ENCODE peak calls at places on chromosomes 11 and 22, in six cellular contexts. One of them, this sample, is unnamed.

GRCh38 chr22:43398246-43398645 is 13.6 kb upstream of the MPPED1 start:
- DNase-seq in AG04450: no peak
- DNase-seq in natural killer cell: no peak
- DNase-seq in heart left ventricle: no peak
- DNase-seq in H9: no peak
- DNase-seq in MM.1S: no peak
- DNase-seq in this sample: no peak

GRCh38 chr11:8913961-8914660 is 3.1 kb downstream of the AKIP1 start:
- DNase-seq in AG04450: no peak
- DNase-seq in natural killer cell: no peak
- DNase-seq in heart left ventricle: peak; percentile 40
- DNase-seq in H9: peak; percentile 61
- DNase-seq in MM.1S: peak; percentile 62
- DNase-seq in this sample: peak; percentile 22

GRCh38 chr11:78961938-78962701 is 387.5 kb upstream of the NARS2 start:
- DNase-seq in AG04450: peak; percentile 18
- DNase-seq in natural killer cell: no peak
- DNase-seq in heart left ventricle: no peak
- DNase-seq in H9: peak; percentile 91
- DNase-seq in MM.1S: no peak
- DNase-seq in this sample: no peak

GRCh38 chr11:47166368-47166767 is 10.3 kb downstream of the ARFGAP2 start:
- DNase-seq in AG04450: no peak
- DNase-seq in natural killer cell: no peak
- DNase-seq in heart left ventricle: no peak
- DNase-seq in H9: no peak
- DNase-seq in MM.1S: no peak
- DNase-seq in this sample: no peak

GRCh38 chr11:125346565-125347260 is 149.4 kb downstream of the FEZ1 start:
- DNase-seq in AG04450: no peak
- DNase-seq in natural killer cell: no peak
- DNase-seq in heart left ventricle: peak; percentile 22
- DNase-seq in H9: no peak
- DNase-seq in MM.1S: no peak
- DNase-seq in this sample: no peak

GRCh38 chr11:5604896-5605295 is 8.5 kb downstream of the TRIM6 start:
- DNase-seq in AG04450: no peak
- DNase-seq in natural killer cell: no peak
- DNase-seq in heart left ventricle: no peak
- DNase-seq in H9: no peak
- DNase-seq in MM.1S: no peak
- DNase-seq in this sample: no peak

GRCh38 chr22:40178417-40179409 is 988 bp downstream of the TNRC6B start:
- DNase-seq in AG04450: no peak
- DNase-seq in natural killer cell: peak; percentile 24
- DNase-seq in heart left ventricle: no peak
- DNase-seq in H9: peak; percentile 37
- DNase-seq in MM.1S: peak; percentile 62
- DNase-seq in this sample: no peak

GRCh38 chr11:27864046-27865025 is 164.1 kb upstream of the BDNF start:
- DNase-seq in AG04450: no peak
- DNase-seq in natural killer cell: no peak
- DNase-seq in heart left ventricle: no peak
- DNase-seq in H9: no peak
- DNase-seq in MM.1S: no peak
- DNase-seq in this sample: no peak

GRCh38 chr11:106706355-106706754 is 311.9 kb downstream of the GUCY1A2 start:
- DNase-seq in AG04450: peak; percentile 13
- DNase-seq in natural killer cell: no peak
- DNase-seq in heart left ventricle: no peak
- DNase-seq in H9: no peak
- DNase-seq in MM.1S: no peak
- DNase-seq in this sample: no peak

GRCh38 chr11:129364143-129364654 is 11.4 kb upstream of the BARX2 start:
- DNase-seq in AG04450: peak; percentile 63
- DNase-seq in natural killer cell: peak; percentile 33
- DNase-seq in heart left ventricle: peak; percentile 80
- DNase-seq in H9: peak; percentile 94
- DNase-seq in MM.1S: peak; percentile 92
- DNase-seq in this sample: peak; percentile 64

GRCh38 chr11:116832350-116833290 is 2.9 kb downstream of the APOC3 start:
- DNase-seq in AG04450: no peak
- DNase-seq in natural killer cell: no peak
- DNase-seq in heart left ventricle: no peak
- DNase-seq in H9: no peak
- DNase-seq in MM.1S: no peak
- DNase-seq in this sample: no peak

GRCh38 chr22:47290706-47291430 is 528.4 kb downstream of the TBC1D22A start:
- DNase-seq in AG04450: no peak
- DNase-seq in natural killer cell: peak; percentile 4
- DNase-seq in heart left ventricle: no peak
- DNase-seq in H9: peak; percentile 9
- DNase-seq in MM.1S: no peak
- DNase-seq in this sample: no peak

GRCh38 chr11:11044137-11044855 is 186.4 kb upstream of the ZBED5 start:
- DNase-seq in AG04450: no peak
- DNase-seq in natural killer cell: no peak
- DNase-seq in heart left ventricle: no peak
- DNase-seq in H9: no peak
- DNase-seq in MM.1S: no peak
- DNase-seq in this sample: no peak

GRCh38 chr11:22680628-22681027 is 14.2 kb downstream of the GAS2 start:
- DNase-seq in AG04450: no peak
- DNase-seq in natural killer cell: no peak
- DNase-seq in heart left ventricle: no peak
- DNase-seq in H9: no peak
- DNase-seq in MM.1S: peak; percentile 49
- DNase-seq in this sample: no peak

GRCh38 chr11:63573881-63574855 is 11.0 kb upstream of the PLAAT2 start:
- DNase-seq in AG04450: peak; percentile 72
- DNase-seq in natural killer cell: no peak
- DNase-seq in heart left ventricle: peak; percentile 56
- DNase-seq in H9: peak; percentile 31
- DNase-seq in MM.1S: peak; percentile 80
- DNase-seq in this sample: no peak

GRCh38 chr11:78019808-78020207 is 3.3 kb downstream of the KCTD14 start:
- DNase-seq in AG04450: no peak
- DNase-seq in natural killer cell: no peak
- DNase-seq in heart left ventricle: no peak
- DNase-seq in H9: no peak
- DNase-seq in MM.1S: no peak
- DNase-seq in this sample: no peak

GRCh38 chr11:1460396-1460795 is 26.2 kb downstream of the MOB2 start:
- DNase-seq in AG04450: peak; percentile 13
- DNase-seq in natural killer cell: no peak
- DNase-seq in heart left ventricle: peak; percentile 57
- DNase-seq in H9: no peak
- DNase-seq in MM.1S: no peak
- DNase-seq in this sample: no peak

GRCh38 chr11:100593321-100593720 is 93.8 kb upstream of the ARHGAP42 start:
- DNase-seq in AG04450: peak; percentile 80
- DNase-seq in natural killer cell: no peak
- DNase-seq in heart left ventricle: no peak
- DNase-seq in H9: no peak
- DNase-seq in MM.1S: no peak
- DNase-seq in this sample: no peak

GRCh38 chr11:44011797-44012196 is 36.0 kb upstream of the ACCSL start:
- DNase-seq in AG04450: no peak
- DNase-seq in natural killer cell: no peak
- DNase-seq in heart left ventricle: no peak
- DNase-seq in H9: no peak
- DNase-seq in MM.1S: no peak
- DNase-seq in this sample: no peak

GRCh38 chr11:20762980-20763379 is 93.6 kb downstream of the NELL1 start:
- DNase-seq in AG04450: no peak
- DNase-seq in natural killer cell: no peak
- DNase-seq in heart left ventricle: no peak
- DNase-seq in H9: no peak
- DNase-seq in MM.1S: no peak
- DNase-seq in this sample: no peak

GRCh38 chr11:107496011-107496410 is 38.4 kb upstream of the CWF19L2 start:
- DNase-seq in AG04450: peak; percentile 4
- DNase-seq in natural killer cell: no peak
- DNase-seq in heart left ventricle: no peak
- DNase-seq in H9: no peak
- DNase-seq in MM.1S: no peak
- DNase-seq in this sample: no peak

GRCh38 chr22:18104566-18104965 is 6.0 kb upstream of the TUBA8 start:
- DNase-seq in AG04450: no peak
- DNase-seq in natural killer cell: no peak
- DNase-seq in heart left ventricle: no peak
- DNase-seq in H9: no peak
- DNase-seq in MM.1S: no peak
- DNase-seq in this sample: no peak

GRCh38 chr11:132734217-132734616 is 798.1 kb downstream of the OPCML start:
- DNase-seq in AG04450: peak; percentile 49
- DNase-seq in natural killer cell: no peak
- DNase-seq in heart left ventricle: no peak
- DNase-seq in H9: no peak
- DNase-seq in MM.1S: no peak
- DNase-seq in this sample: no peak

GRCh38 chr22:40441761-40442364 is 71.5 kb downstream of the SGSM3 start:
- DNase-seq in AG04450: no peak
- DNase-seq in natural killer cell: no peak
- DNase-seq in heart left ventricle: no peak
- DNase-seq in H9: no peak
- DNase-seq in MM.1S: no peak
- DNase-seq in this sample: no peak

GRCh38 chr11:57650739-57651090 is 1.0 kb upstream of the YPEL4 start:
- DNase-seq in AG04450: no peak
- DNase-seq in natural killer cell: no peak
- DNase-seq in heart left ventricle: no peak
- DNase-seq in H9: no peak
- DNase-seq in MM.1S: no peak
- DNase-seq in this sample: no peak

GRCh38 chr11:91433284-91434010 is 791.2 kb upstream of the FAT3 start:
- DNase-seq in AG04450: no peak
- DNase-seq in natural killer cell: no peak
- DNase-seq in heart left ventricle: no peak
- DNase-seq in H9: no peak
- DNase-seq in MM.1S: no peak
- DNase-seq in this sample: no peak

GRCh38 chr11:91435694-91436375 is 788.8 kb upstream of the FAT3 start:
- DNase-seq in AG04450: no peak
- DNase-seq in natural killer cell: no peak
- DNase-seq in heart left ventricle: no peak
- DNase-seq in H9: no peak
- DNase-seq in MM.1S: no peak
- DNase-seq in this sample: no peak
- TF ChIP-seq CTCF in AG04450: no peak
- TF ChIP-seq CTCF in natural killer cell: no peak
- TF ChIP-seq CTCF in heart left ventricle: no peak
- TF ChIP-seq CTCF in H9: peak; percentile 47
- TF ChIP-seq CTCF in MM.1S: no peak
- TF ChIP-seq CTCF in this sample: no peak

GRCh38 chr22:23888615-23889401 is 5.4 kb upstream of the MIF start:
- DNase-seq in AG04450: no peak
- DNase-seq in natural killer cell: no peak
- DNase-seq in heart left ventricle: no peak
- DNase-seq in H9: no peak
- DNase-seq in MM.1S: no peak
- DNase-seq in this sample: no peak
- TF ChIP-seq CTCF in AG04450: peak; percentile 39
- TF ChIP-seq CTCF in natural killer cell: no peak
- TF ChIP-seq CTCF in heart left ventricle: no peak
- TF ChIP-seq CTCF in H9: peak; percentile 33
- TF ChIP-seq CTCF in MM.1S: no peak
- TF ChIP-seq CTCF in this sample: no peak

GRCh38 chr22:44730034-44730433 is 22.3 kb upstream of the ARHGAP8 start:
- DNase-seq in AG04450: no peak
- DNase-seq in natural killer cell: no peak
- DNase-seq in heart left ventricle: peak; percentile 26
- DNase-seq in H9: no peak
- DNase-seq in MM.1S: no peak
- DNase-seq in this sample: no peak

GRCh38 chr22:44730490-44731356 is 21.7 kb upstream of the ARHGAP8 start:
- DNase-seq in AG04450: no peak
- DNase-seq in natural killer cell: no peak
- DNase-seq in heart left ventricle: peak; percentile 20
- DNase-seq in H9: no peak
- DNase-seq in MM.1S: no peak
- DNase-seq in this sample: no peak

GRCh38 chr22:44727709-44728108 is 24.7 kb upstream of the ARHGAP8 start:
- DNase-seq in AG04450: no peak
- DNase-seq in natural killer cell: no peak
- DNase-seq in heart left ventricle: peak; percentile 12
- DNase-seq in H9: no peak
- DNase-seq in MM.1S: no peak
- DNase-seq in this sample: no peak

GRCh38 chr22:44728761-44729261 is 23.6 kb upstream of the ARHGAP8 start:
- DNase-seq in AG04450: no peak
- DNase-seq in natural killer cell: no peak
- DNase-seq in heart left ventricle: peak; percentile 71
- DNase-seq in H9: no peak
- DNase-seq in MM.1S: no peak
- DNase-seq in this sample: no peak

DNA sequence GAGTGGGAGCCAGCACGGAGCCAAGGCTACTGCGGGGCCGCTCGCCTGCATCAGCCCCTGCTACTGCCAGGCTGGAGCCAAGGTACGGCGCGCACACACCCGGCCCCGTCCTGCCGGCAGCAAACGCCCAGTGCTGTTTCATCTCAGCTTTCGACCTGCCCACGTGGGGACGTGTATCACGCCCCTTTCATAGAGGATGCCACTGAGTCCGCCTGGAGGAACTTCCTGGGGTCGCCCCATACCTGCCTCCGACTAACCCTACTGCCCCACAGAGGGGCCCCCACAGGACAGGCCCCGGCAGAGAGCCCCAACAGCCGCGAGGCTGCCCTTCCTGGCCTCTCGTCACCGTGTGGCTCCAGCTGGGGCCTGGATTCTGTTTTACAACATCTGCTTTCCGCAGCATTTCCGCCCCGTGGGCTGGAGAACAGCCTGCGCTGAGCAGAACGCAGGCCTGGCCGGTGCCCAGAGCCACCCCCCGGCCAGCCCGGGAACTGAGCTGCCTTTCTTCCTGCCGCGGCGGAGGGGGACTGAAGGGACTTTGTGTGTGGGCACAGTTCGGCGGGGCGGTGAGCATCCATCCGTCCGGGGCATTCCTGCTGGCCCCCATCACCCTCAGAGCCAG is 22.9 kb upstream of the ARHGAP8 start:
- DNase-seq in AG04450: no peak
- DNase-seq in natural killer cell: no peak
- DNase-seq in heart left ventricle: peak; percentile 74
- DNase-seq in H9: no peak
- DNase-seq in MM.1S: no peak
- DNase-seq in this sample: no peak
- TF ChIP-seq CTCF in AG04450: peak; percentile 57
- TF ChIP-seq CTCF in natural killer cell: no peak
- TF ChIP-seq CTCF in heart left ventricle: peak; percentile 18
- TF ChIP-seq CTCF in H9: no peak
- TF ChIP-seq CTCF in MM.1S: no peak
- TF ChIP-seq CTCF in this sample: no peak

DNA sequence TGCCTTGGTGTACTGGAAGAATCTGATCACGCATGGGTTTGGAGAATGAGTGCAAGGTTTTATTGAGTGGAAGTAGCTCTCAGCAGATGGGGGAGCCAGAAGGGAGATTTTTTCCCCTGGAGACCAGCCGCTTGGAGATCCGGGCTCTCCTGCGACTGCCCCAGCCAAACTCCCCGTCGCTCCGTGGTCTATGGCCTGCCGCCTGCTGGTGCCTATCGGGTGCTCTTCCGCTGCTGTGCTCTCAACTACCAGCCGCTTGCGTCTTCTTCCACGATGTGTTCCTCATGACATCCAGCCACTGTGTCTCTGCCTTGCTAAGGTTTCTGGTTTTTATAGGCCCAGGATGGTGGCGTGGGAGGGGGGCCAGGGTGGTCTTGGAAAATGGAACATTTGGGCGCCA is 145.6 kb upstream of the UBASH3B start:
- DNase-seq in AG04450: no peak
- DNase-seq in natural killer cell: no peak
- DNase-seq in heart left ventricle: no peak
- DNase-seq in H9: peak; percentile 46
- DNase-seq in MM.1S: no peak
- DNase-seq in this sample: no peak
- TF ChIP-seq CTCF in AG04450: no peak
- TF ChIP-seq CTCF in natural killer cell: no peak
- TF ChIP-seq CTCF in heart left ventricle: no peak
- TF ChIP-seq CTCF in H9: no peak
- TF ChIP-seq CTCF in MM.1S: no peak
- TF ChIP-seq CTCF in this sample: no peak